ENCODE peak calls at places on chromosomes 12 and 14, in six cellular contexts. J is effector memory CD8-positive, alpha-beta T cell; V is CD8-positive, alpha-beta T cell; H is stimulated activated CD4-positive, alpha-beta T cell treated with anti-CD3 and anti-CD28 coated beads, Interleukin-15, amount 100 ng/mL, for 48 hours; C is spleen; O is Right ventricle myocardium inferior. S is an unnamed sample.

GRCh38 chr12:121590476-121591143 is 9.8 kb upstream of the KDM2B start:
- DNase-seq in J (peak), V (peak), H (no peak), C (no peak), O (no peak), S (peak)

GRCh38 chr14:50403433-50403832 is 6.8 kb upstream of the CDKL1 start:
- DNase-seq in J (no peak), V (no peak), H (no peak), C (no peak), O (no peak), S (no peak)

GRCh38 chr14:36238666-36239363 is 62.3 kb upstream of the PTCSC3 start:
- DNase-seq in J (no peak), V (no peak), H (peak), C (no peak), O (no peak), S (no peak)

GRCh38 chr12:125038976-125039625 is 26.1 kb upstream of the AACS start:
- DNase-seq in J (no peak), V (no peak), H (no peak), C (no peak), O (no peak), S (no peak)

GRCh38 chr12:27382126-27382795 is 49.6 kb downstream of the BMAL2 start:
- DNase-seq in J (no peak), V (no peak), H (no peak), C (no peak), O (no peak), S (no peak)

GRCh38 chr14:68675233-68675577 is 117.7 kb downstream of the ZFP36L1 start:
- DNase-seq in J (no peak), V (no peak), H (no peak), C (no peak), O (no peak), S (no peak)

GRCh38 chr12:121805800-121806555 is 2.2 kb downstream of the SETD1B start:
- DNase-seq in J (no peak), V (peak), H (no peak), C (peak), O (no peak), S (no peak)

GRCh38 chr12:50186667-50187066 is 19.5 kb upstream of the CERS5 start:
- DNase-seq in J (no peak), V (no peak), H (no peak), C (no peak), O (no peak), S (no peak)

GRCh38 chr14:103520657-103521437 is 1.8 kb downstream of the CKB start:
- DNase-seq in J (peak), V (peak), H (no peak), C (peak), O (peak), S (peak)

GRCh38 chr12:23628836-23629235 is 320.6 kb downstream of the SOX5 start:
- DNase-seq in J (no peak), V (no peak), H (no peak), C (no peak), O (no peak), S (no peak)